ENCODE peak calls at places on chromosomes 7 and 10, in six cellular contexts. N is RWPE1; G is esophagus squamous epithelium; Y is activated CD8-positive, alpha-beta T cell treated with anti-CD3 and anti-CD28 coated beads for 36 hours; L is WTC11; E is GM10248. D is an unnamed sample.

GRCh38 chr10:88385601-88386203 is 197.4 kb downstream of the RNLS start:
- DNase-seq in N (peak; percentile 79), G (peak; percentile 14), Y (peak; percentile 66), L (peak; percentile 9), E (peak; percentile 54), D (no peak)

GRCh38 chr7:24965831-24966708 is 13.9 kb downstream of the OSBPL3 start:
- DNase-seq in N (peak; percentile 44), G (no peak), Y (peak; percentile 68), L (no peak), E (peak; percentile 67), D (no peak)

GRCh38 chr7:127665922-127666321 is 13.9 kb downstream of the SND1 start:
- DNase-seq in N (no peak), G (no peak), Y (no peak), L (peak; percentile 32), E (no peak), D (no peak)

GRCh38 chr7:55476071-55476803 is 96.1 kb downstream of the VOPP1 start:
- DNase-seq in N (no peak), G (no peak), Y (no peak), L (no peak), E (no peak), D (no peak)

GRCh38 chr10:69458426-69459100 is 7.3 kb downstream of the TSPAN15 start:
- DNase-seq in N (peak; percentile 58), G (no peak), Y (no peak), L (no peak), E (no peak), D (no peak)

GRCh38 chr7:19617921-19618320 is 90.9 kb downstream of the POLR1F start:
- DNase-seq in N (no peak), G (no peak), Y (no peak), L (no peak), E (no peak), D (no peak)

GRCh38 chr7:42886129-42886528 is 25.7 kb downstream of the C7orf25 start:
- DNase-seq in N (no peak), G (no peak), Y (no peak), L (no peak), E (no peak), D (no peak)

GRCh38 chr7:100824499-100825214 is 2.7 kb downstream of the EPHB4 start:
- DNase-seq in N (no peak), G (no peak), Y (no peak), L (no peak), E (no peak), D (no peak)

GRCh38 chr7:20188551-20188950 is 28.6 kb downstream of the MACC1 start:
- DNase-seq in N (no peak), G (no peak), Y (no peak), L (no peak), E (no peak), D (no peak)

GRCh38 chr7:20591086-20591485 is 24.4 kb upstream of the ABCB5 start:
- DNase-seq in N (no peak), G (no peak), Y (no peak), L (no peak), E (no peak), D (no peak)

GRCh38 chr10:33675235-33675634 is 340.8 kb upstream of the NRP1 start:
- DNase-seq in N (no peak), G (no peak), Y (no peak), L (no peak), E (no peak), D (no peak)

GRCh38 chr7:115975766-115976165 is 54.8 kb downstream of the TFEC start:
- DNase-seq in N (no peak), G (no peak), Y (no peak), L (no peak), E (no peak), D (no peak)

GRCh38 chr7:151086802-151087246 is 549 bp downstream of the AGAP3 start:
- DNase-seq in N (no peak), G (no peak), Y (peak; percentile 48), L (peak; percentile 50), E (no peak), D (no peak)

DNA sequence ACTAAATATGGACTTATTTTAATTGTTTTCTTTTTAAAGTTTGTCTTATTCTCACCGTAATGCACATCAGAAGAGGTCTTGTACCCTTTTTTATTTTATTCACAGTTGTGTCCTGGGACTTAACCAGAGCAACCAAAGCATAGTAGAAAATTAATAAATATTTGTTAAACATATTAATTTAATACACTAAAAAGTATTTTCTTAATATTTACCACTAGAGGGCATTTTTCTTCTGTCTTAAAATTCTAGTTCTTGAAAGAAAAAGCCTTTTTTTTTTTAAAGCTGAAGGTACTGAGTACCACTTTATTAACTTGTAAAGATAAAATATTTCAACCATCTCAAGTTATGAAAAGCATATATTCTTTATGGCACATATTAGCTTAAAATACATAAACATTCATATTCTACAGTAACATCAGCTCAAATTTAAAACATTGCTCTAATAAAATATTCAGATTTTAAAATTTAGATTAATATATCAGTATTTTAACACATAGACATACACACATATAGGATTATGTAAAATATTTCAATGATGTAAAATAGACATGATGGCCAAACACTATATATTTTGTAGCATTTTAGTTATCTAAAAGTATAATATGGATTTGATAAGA is 260.4 kb downstream of the SEMA3A start:
- DNase-seq in N (no peak), G (no peak), Y (no peak), L (no peak), E (no peak), D (no peak)
- TF ChIP-seq CTCF in N (peak; percentile 53), G (peak; percentile 23), Y (no peak), L (no peak), E (no peak), D (peak; percentile 76)

GRCh38 chr10:117016271-117016670 is 11.3 kb upstream of the SHTN1 start:
- DNase-seq in N (no peak), G (no peak), Y (no peak), L (no peak), E (no peak), D (no peak)
- TF ChIP-seq CTCF in N (no peak), G (no peak), Y (no peak), L (no peak), E (no peak), D (no peak)

DNA sequence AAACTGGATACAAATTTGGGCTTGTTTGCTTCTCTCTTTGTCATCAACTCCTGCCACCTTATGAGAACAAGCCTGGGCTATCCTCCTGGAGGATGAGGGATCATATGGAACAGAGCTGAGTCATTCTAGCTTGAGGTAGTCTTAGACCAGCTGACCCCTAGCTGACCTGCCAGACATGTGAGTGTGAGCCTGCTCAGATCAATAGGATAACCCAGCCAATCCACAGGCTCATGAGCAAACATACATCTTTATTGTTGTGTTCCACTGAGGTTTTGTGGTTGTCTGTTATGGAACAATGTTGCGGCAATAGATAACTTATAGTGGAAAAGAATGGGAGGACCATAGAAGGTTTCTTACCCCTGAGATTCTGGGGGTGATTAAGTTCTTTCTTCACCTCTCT is 54.5 kb upstream of the FAM180A start:
- DNase-seq in N (peak; percentile 7), G (no peak), Y (no peak), L (no peak), E (no peak), D (no peak)
- TF ChIP-seq CTCF in N (no peak), G (no peak), Y (no peak), L (no peak), E (no peak), D (no peak)

GRCh38 chr10:75407716-75408511 is 6.3 kb upstream of the ZNF503 start:
- DNase-seq in N (no peak), G (no peak), Y (no peak), L (peak; percentile 55), E (no peak), D (peak; percentile 65)
- TF ChIP-seq CTCF in N (peak; percentile 31), G (no peak), Y (no peak), L (no peak), E (no peak), D (no peak)

DNA sequence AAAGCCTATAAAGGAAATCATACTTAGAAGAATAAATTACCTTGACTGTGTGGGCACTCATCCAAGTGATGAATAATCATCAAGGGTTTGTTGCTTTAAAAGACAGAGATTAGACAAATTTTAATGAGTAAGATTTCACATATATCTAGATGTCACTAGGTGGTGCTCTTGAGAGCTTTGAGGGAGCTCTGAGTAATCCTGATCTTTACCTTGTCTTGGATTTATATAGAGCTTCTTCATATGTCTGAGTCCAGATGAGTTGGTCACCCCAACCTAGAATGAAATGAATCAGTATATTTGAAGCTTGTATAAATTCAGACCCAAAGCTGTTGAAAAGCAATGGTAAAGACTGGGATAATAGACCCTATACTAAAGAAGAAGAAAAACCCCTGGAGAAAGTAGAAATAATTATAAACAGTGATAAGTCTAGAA is 3.7 kb downstream of the AGR2 start:
- DNase-seq in N (peak; percentile 90), G (no peak), Y (no peak), L (no peak), E (peak; percentile 24), D (no peak)
- TF ChIP-seq CTCF in N (peak; percentile 71), G (peak; percentile 42), Y (peak; percentile 57), L (no peak), E (peak; percentile 53), D (no peak)

GRCh38 chr7:89771003-89771636 is 383.1 kb upstream of the STEAP1 start:
- DNase-seq in N (no peak), G (no peak), Y (no peak), L (no peak), E (no peak), D (no peak)
- TF ChIP-seq CTCF in N (no peak), G (no peak), Y (no peak), L (no peak), E (no peak), D (no peak)

DNA sequence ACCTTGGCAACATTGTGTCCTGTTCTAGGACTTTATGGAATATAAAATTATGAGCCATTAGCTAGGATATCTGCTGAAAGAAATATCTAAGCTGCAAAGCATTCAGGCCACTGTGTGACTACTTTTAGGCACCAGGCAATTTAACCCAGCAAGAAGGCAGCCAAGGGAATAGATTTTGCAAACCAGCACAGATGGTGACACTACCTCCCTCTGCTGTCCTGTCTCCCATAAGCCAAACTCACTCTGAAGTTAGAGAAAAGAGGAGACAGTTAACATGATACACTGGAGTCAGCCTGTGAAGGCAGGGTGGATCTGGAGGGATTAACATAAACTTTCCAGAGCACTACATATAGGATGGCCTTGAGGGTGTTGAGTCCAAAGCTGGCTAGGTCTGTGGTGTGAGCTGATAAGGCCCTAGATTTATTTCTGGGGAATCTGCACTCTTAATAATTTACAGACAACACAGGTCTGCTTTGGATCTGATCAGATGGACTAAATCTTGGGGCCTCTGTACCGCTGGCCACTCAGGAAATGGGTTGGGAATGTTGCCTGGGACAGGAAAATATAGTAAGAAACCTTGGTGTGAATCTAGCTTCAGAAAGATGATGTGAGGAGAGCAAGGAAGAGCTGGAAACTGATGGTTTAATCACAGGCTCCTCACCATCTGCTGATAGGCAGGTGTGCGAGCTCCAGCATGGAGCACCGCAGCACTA is 230.0 kb upstream of the PRSS1 start:
- DNase-seq in N (no peak), G (no peak), Y (no peak), L (no peak), E (no peak), D (no peak)
- TF ChIP-seq CTCF in N (no peak), G (no peak), Y (no peak), L (no peak), E (no peak), D (no peak)

DNA sequence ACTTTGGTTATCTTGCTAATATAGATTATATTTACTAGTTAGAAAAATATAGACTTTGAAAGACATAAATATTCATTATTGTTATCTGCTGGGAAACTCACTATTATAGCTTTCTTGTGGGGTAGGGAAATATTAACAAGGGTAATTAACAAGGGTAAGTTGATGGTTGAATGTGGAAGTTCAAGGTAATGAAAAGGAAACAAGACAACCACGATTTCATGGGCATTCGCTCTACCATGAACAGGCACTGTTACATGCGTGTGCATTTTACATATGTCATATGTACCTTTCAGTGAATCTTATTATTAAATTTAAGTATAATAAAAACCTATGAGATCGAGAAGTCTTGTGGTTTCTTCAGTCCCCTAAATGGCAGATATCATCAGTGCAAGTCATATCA is 251.0 kb upstream of the IMMP2L start:
- DNase-seq in N (no peak), G (no peak), Y (no peak), L (no peak), E (no peak), D (no peak)
- TF ChIP-seq CTCF in N (no peak), G (no peak), Y (no peak), L (no peak), E (no peak), D (no peak)

D was measured in endothelial cell.